ENCODE peak calls at places on chromosomes 4 and X, in nine cellular contexts. H, A, N, V, U, C, T, W and O are unnamed samples.

GRCh38 chrX:128800138-128800537 is 723.2 kb downstream of the SMARCA1 start:
- DNase-seq in H (no peak), A (no peak), N (no peak), V (no peak), U (no peak), C (no peak), T (no peak), W (no peak), O (no peak)

GRCh38 chr4:1171306-1172227 is 816 bp downstream of the SPON2 start:
- DNase-seq in H (peak; percentile 29), A (no peak), N (peak; percentile 4), V (no peak), U (peak; percentile 56), C (no peak), T (peak; percentile 81), W (no peak), O (no peak)

GRCh38 chr4:13537011-13537831 is 7.1 kb downstream of the NKX3-2 start:
- DNase-seq in H (no peak), A (no peak), N (no peak), V (no peak), U (no peak), C (no peak), T (no peak), W (no peak), O (no peak)

GRCh38 chrX:118219866-118220265 is 103.3 kb upstream of the KLHL13 start:
- DNase-seq in H (no peak), A (no peak), N (no peak), V (no peak), U (no peak), C (no peak), T (no peak), W (no peak), O (no peak)

GRCh38 chr4:153188966-153189801 is 15.1 kb upstream of the TRIM2 start:
- DNase-seq in H (no peak), A (no peak), N (no peak), V (no peak), U (no peak), C (no peak), T (no peak), W (peak; percentile 33), O (no peak)

GRCh38 chr4:3010998-3011397 is 47.6 kb downstream of the GRK4 start:
- DNase-seq in H (no peak), A (no peak), N (no peak), V (no peak), U (no peak), C (no peak), T (no peak), W (peak; percentile 86), O (no peak)

GRCh38 chr4:122776916-122777315 is 44.4 kb downstream of the BBS12 start:
- DNase-seq in H (no peak), A (no peak), N (peak; percentile 26), V (no peak), U (no peak), C (no peak), T (no peak), W (peak; percentile 54), O (no peak)

GRCh38 chr4:99166544-99166943 is 22.4 kb upstream of the ADH4 start:
- DNase-seq in H (no peak), A (no peak), N (no peak), V (no peak), U (no peak), C (no peak), T (no peak), W (no peak), O (no peak)

GRCh38 chrX:40099046-40099968 is 1.5 kb upstream of the BCOR start:
- DNase-seq in H (peak; percentile 54), A (no peak), N (peak; percentile 62), V (no peak), U (peak; percentile 81), C (no peak), T (peak; percentile 84), W (no peak), O (no peak)

GRCh38 chr4:19659131-19659530 is 592.6 kb upstream of the SLIT2 start:
- DNase-seq in H (peak; percentile 16), A (no peak), N (no peak), V (no peak), U (no peak), C (no peak), T (no peak), W (no peak), O (no peak)

GRCh38 chr4:128521634-128522253 is 234.1 kb upstream of the PGRMC2 start:
- DNase-seq in H (no peak), A (no peak), N (no peak), V (no peak), U (no peak), C (no peak), T (no peak), W (no peak), O (no peak)

GRCh38 chr4:40992472-40993298 is 221.7 kb downstream of the APBB2 start:
- DNase-seq in H (no peak), A (no peak), N (no peak), V (no peak), U (no peak), C (no peak), T (no peak), W (peak; percentile 88), O (no peak)

GRCh38 chr4:106238819-106239420 is 77.1 kb downstream of the TBCK start:
- DNase-seq in H (no peak), A (no peak), N (no peak), V (no peak), U (no peak), C (no peak), T (no peak), W (peak; percentile 51), O (no peak)

GRCh38 chrX:119760026-119760902 is 1.9 kb downstream of the SOWAHD start:
- DNase-seq in H (no peak), A (no peak), N (no peak), V (no peak), U (no peak), C (no peak), T (no peak), W (no peak), O (no peak)

GRCh38 chr4:69060651-69061308 is 35.5 kb upstream of the UGT2B7 start:
- DNase-seq in H (no peak), A (no peak), N (no peak), V (no peak), U (no peak), C (no peak), T (no peak), W (peak; percentile 11), O (no peak)

GRCh38 chr4:169070895-169071218 is 60.8 kb upstream of the CBR4 start:
- DNase-seq in H (no peak), A (no peak), N (peak; percentile 63), V (no peak), U (peak; percentile 71), C (no peak), T (no peak), W (peak; percentile 79), O (no peak)

GRCh38 chr4:64781737-64782326 is 372.6 kb upstream of the TECRL start:
- DNase-seq in H (no peak), A (no peak), N (peak; percentile 21), V (no peak), U (no peak), C (no peak), T (no peak), W (peak; percentile 33), O (no peak)

GRCh38 chrX:41389311-41389888 is 55.4 kb downstream of the DDX3X start:
- DNase-seq in H (no peak), A (no peak), N (no peak), V (no peak), U (peak; percentile 64), C (no peak), T (peak; percentile 61), W (no peak), O (no peak)

GRCh38 chr4:152229782-152230289 is 306.1 kb downstream of the FBXW7 start:
- DNase-seq in H (no peak), A (no peak), N (no peak), V (no peak), U (no peak), C (no peak), T (no peak), W (no peak), O (no peak)

GRCh38 chr4:34157546-34157945 is 2086.8 kb downstream of the ARAP2 start:
- DNase-seq in H (no peak), A (no peak), N (no peak), V (no peak), U (no peak), C (no peak), T (no peak), W (peak; percentile 52), O (no peak)

GRCh38 chrX:124386401-124386800 is 40.0 kb downstream of the SH2D1A start:
- DNase-seq in H (no peak), A (no peak), N (no peak), V (no peak), U (no peak), C (no peak), T (no peak), W (no peak), O (no peak)

GRCh38 chr4:25859429-25860148 is 3.2 kb downstream of the SEL1L3 start:
- DNase-seq in H (no peak), A (no peak), N (no peak), V (no peak), U (no peak), C (no peak), T (no peak), W (no peak), O (no peak)

GRCh38 chrX:139179592-139179991 is 350.9 kb upstream of the F9 start:
- DNase-seq in H (no peak), A (no peak), N (no peak), V (no peak), U (no peak), C (no peak), T (no peak), W (no peak), O (no peak)

GRCh38 chr4:114807759-114808404 is 209.3 kb downstream of the UGT8 start:
- DNase-seq in H (peak; percentile 8), A (no peak), N (no peak), V (peak; percentile 42), U (no peak), C (no peak), T (no peak), W (no peak), O (no peak)

GRCh38 chrX:86171366-86171765 is 23.1 kb downstream of the DACH2 start:
- DNase-seq in H (peak; percentile 16), A (no peak), N (no peak), V (no peak), U (no peak), C (no peak), T (no peak), W (no peak), O (no peak)

GRCh38 chr4:41622816-41623215 is 84.9 kb downstream of the LIMCH1 start:
- DNase-seq in H (no peak), A (no peak), N (no peak), V (peak; percentile 63), U (no peak), C (no peak), T (no peak), W (no peak), O (no peak)

GRCh38 chrX:29858714-29859113 is 356.6 kb upstream of the MAGEB2 start:
- DNase-seq in H (no peak), A (no peak), N (no peak), V (no peak), U (no peak), C (no peak), T (no peak), W (peak; percentile 45), O (no peak)

GRCh38 chr4:6907658-6908191 is 1.9 kb upstream of the TBC1D14 start:
- DNase-seq in H (peak; percentile 36), A (no peak), N (peak; percentile 14), V (peak; percentile 63), U (peak; percentile 72), C (no peak), T (no peak), W (no peak), O (peak; percentile 47)

GRCh38 chr4:2186133-2186864 is 55.6 kb downstream of the HAUS3 start:
- DNase-seq in H (peak; percentile 57), A (no peak), N (peak; percentile 36), V (no peak), U (no peak), C (no peak), T (no peak), W (peak; percentile 55), O (no peak)

GRCh38 chrX:38233891-38234807 is 13.5 kb upstream of the SRPX start:
- DNase-seq in H (no peak), A (no peak), N (no peak), V (no peak), U (no peak), C (no peak), T (no peak), W (peak; percentile 55), O (no peak)

GRCh38 chr4:81084624-81085023 is 54.1 kb downstream of the BMP3 start:
- DNase-seq in H (no peak), A (no peak), N (no peak), V (no peak), U (no peak), C (no peak), T (no peak), W (no peak), O (no peak)